ENCODE peak calls at places on chromosomes 13 and 19, in five cellular contexts. H is K562, X is GM12892, J is H1, N is GM12878. Y is an unnamed sample.
A peak's percentile ranks its signal among the peaks of the same experiment; 100 is the strongest.

GRCh38 chr19:3115916-3116602 is 19.8 kb upstream of the GNA15 start:
- DNase-seq in H (no peak), N (no peak), X (no peak), J (peak; percentile 31), Y (no peak)

GRCh38 chr13:50894042-50894441 is 15.5 kb upstream of the RNASEH2B start:
- DNase-seq in N (no peak), H (no peak), J (no peak), X (no peak), Y (no peak)

GRCh38 chr13:87147076-87147475 is 524.1 kb upstream of the SLITRK5 start:
- DNase-seq in X (no peak), J (no peak), H (no peak), N (no peak), Y (no peak)

GRCh38 chr19:39996218-39996810 is 546 bp upstream of the ZNF546 start:
- DNase-seq in H (peak; percentile 50), J (no peak), N (peak; percentile 17), X (no peak), Y (no peak)

GRCh38 chr19:15584541-15585115 is 30.4 kb upstream of the CYP4F8 start:
- DNase-seq in X (peak; percentile 77), H (peak; percentile 82), N (no peak), J (peak; percentile 15), Y (peak; percentile 82)

GRCh38 chr13:110726726-110727125 is 13.2 kb downstream of the ING1 start:
- DNase-seq in J (no peak), X (no peak), H (no peak), N (no peak), Y (no peak)

GRCh38 chr13:45367358-45367757 is 26.4 kb upstream of the TPT1 start:
- DNase-seq in X (peak; percentile 61), J (peak; percentile 66), H (peak; percentile 80), N (peak; percentile 67), Y (peak; percentile 75)

GRCh38 chr19:4660181-4660791 is 9.9 kb downstream of the MYDGF start:
- DNase-seq in X (no peak), N (no peak), H (peak; percentile 77), J (no peak), Y (no peak)

GRCh38 chr13:39536906-39537305 is 66.1 kb downstream of the LHFPL6 start:
- DNase-seq in N (no peak), J (no peak), H (no peak), X (no peak), Y (no peak)

GRCh38 chr13:66415444-66415843 is 814.7 kb downstream of the PCDH9 start:
- DNase-seq in N (no peak), H (no peak), J (no peak), X (no peak), Y (no peak)

GRCh38 chr19:6229951-6230712 is 49.6 kb downstream of the MLLT1 start:
- DNase-seq in J (no peak), X (peak; percentile 17), H (no peak), N (no peak), Y (peak; percentile 11)

GRCh38 chr13:111981446-111982165 is 85.3 kb upstream of the SOX1 start:
- DNase-seq in J (no peak), N (no peak), H (no peak), X (no peak), Y (no peak)

GRCh38 chr19:38977445-38978314 is 2.1 kb upstream of the FBXO17 start:
- DNase-seq in X (peak; percentile 61), N (peak; percentile 80), J (no peak), H (no peak), Y (peak; percentile 58)

GRCh38 chr13:90792335-90792734 is 555.2 kb upstream of the MIR17HG start:
- DNase-seq in H (no peak), N (no peak), J (no peak), X (no peak), Y (no peak)

GRCh38 chr13:90783273-90783672 is 564.2 kb upstream of the MIR17HG start:
- DNase-seq in N (no peak), X (no peak), J (no peak), H (no peak), Y (no peak)

GRCh38 chr13:90787007-90787406 is 560.5 kb upstream of the MIR17HG start:
- DNase-seq in J (no peak), N (no peak), H (no peak), X (no peak), Y (no peak)
- TF ChIP-seq POLR2AphosphoS5 in J (no peak), N (no peak), H (no peak), X (no peak), Y (no peak)

DNA sequence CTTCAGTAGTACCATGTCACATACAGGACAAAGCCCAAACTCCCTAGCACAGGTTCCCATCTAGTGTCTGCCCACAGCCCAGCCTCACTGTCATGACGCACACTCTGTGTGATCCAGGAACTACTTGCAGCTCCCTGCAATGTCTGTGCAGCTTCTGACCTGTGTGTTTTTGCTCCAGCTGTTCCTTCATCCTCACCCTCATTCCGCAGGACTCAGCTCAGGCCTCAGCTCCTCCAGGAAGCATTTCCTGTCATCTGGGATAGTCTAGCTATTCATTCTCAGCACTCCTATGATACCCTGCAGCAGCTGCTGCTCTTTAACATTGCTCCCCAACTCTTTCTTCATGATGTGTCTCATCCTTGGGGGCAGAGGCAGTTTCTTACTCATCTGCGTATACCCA is 56.1 kb downstream of the ENOX1 start:
- DNase-seq in H (no peak), X (no peak), J (no peak), N (no peak), Y (no peak)
- TF ChIP-seq TAF1 in H (no peak), X (no peak), J (no peak), N (no peak), Y (no peak)

DNA sequence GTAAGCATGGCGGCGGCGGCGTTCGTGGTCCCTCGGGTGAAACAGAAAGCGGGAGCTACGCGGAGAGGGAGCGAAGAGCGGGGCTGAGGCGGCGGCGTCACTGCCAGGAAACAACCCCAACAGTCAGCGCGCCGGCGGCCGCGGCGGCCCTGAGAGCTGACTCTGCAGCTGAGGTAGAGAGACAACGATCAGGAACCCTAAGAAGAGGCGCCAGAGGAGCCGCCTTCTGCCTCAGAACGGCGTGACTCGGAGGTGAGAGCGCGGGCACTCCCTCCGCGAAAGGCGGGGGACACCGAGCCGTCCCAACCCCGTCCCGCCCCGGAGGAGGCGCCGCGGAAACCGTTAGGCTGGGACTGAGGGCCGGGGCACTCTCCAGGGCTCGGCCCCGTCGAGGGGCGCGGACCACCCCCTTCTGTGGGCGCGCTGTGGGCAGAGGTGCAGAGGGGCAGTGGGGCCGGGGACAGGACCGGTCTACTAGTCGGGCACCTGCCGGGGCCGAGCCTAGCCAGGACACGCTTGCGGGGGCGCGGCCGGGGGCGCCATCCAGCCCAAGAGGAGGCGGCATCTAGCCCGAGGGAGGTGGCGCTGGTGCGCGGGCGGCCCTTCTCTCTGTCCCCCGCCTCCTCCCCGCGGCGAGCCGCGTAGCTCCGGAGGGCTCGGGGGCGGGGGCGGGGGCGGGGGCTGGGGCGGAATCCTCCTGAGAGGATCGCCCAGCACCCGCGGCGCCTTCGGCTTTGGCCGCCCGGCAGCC is 389 bp downstream of the FNDC3A start:
- DNase-seq in H (peak; percentile 85), J (no peak), X (peak; percentile 56), N (no peak), Y (peak; percentile 57)
- TF ChIP-seq POLR2A in H (peak; percentile 85), J (peak; percentile 77), X (peak; percentile 84), N (peak; percentile 91), Y (peak; percentile 65)

GRCh38 chr13:113836917-113837553 is 26.8 kb downstream of the GAS6 start:
- DNase-seq in J (no peak), X (no peak), H (no peak), N (no peak), Y (no peak)
- TF ChIP-seq POLR2AphosphoS5 in J (no peak), X (no peak), H (no peak), N (no peak), Y (no peak)

Y was measured in GM12891.